ENCODE peak calls at places on chromosomes 1 and 21, in four cellular contexts. K is K562, H is body of pancreas, N is heart left ventricle. X is an unnamed sample.

GRCh38 chr1:39398278-39399010 is 93.0 kb upstream of the BMP8A start:
- DNase-seq in K (peak), H (peak), N (no peak), X (peak)

GRCh38 chr1:151980287-151981177 is 13.1 kb downstream of the S100A10 start:
- DNase-seq in H (no peak), N (no peak), K (no peak), X (no peak)

GRCh38 chr1:117093091-117093534 is 28.4 kb downstream of the TRIM45 start:
- DNase-seq in K (peak), H (no peak), N (no peak), X (peak)

GRCh38 chr1:104979651-104980050 is 1230.0 kb downstream of the AMY1C start:
- DNase-seq in K (no peak), N (no peak), H (no peak), X (no peak)

GRCh38 chr1:200027264-200027823 is at the start of gene NR5A2:
- DNase-seq in N (no peak), K (no peak), H (no peak), X (no peak)

GRCh38 chr1:17792421-17792820 is 37.3 kb downstream of the ACTL8 start:
- DNase-seq in N (no peak), H (no peak), K (no peak), X (no peak)

GRCh38 chr1:110674337-110675059 is at the start of gene KCNA3:
- DNase-seq in K (no peak), N (peak), H (peak), X (no peak)

GRCh38 chr21:31072486-31072885 is 34.2 kb upstream of the KRTAP19-8 start:
- DNase-seq in H (no peak), N (no peak), K (no peak), X (no peak)

GRCh38 chr1:153548722-153549695 is at the start of gene S100A3:
- DNase-seq in H (peak), N (no peak), K (no peak), X (no peak)

GRCh38 chr1:50108497-50109073 is at the start of gene ELAVL4:
- DNase-seq in H (peak), N (no peak), K (peak), X (no peak)

GRCh38 chr21:31335957-31336738 is 7.9 kb downstream of the TIAM1 start:
- DNase-seq in K (no peak), H (no peak), N (no peak), X (peak)

GRCh38 chr1:162632234-162632666 is at the start of gene DDR2:
- DNase-seq in N (no peak), H (peak), K (no peak), X (no peak)

GRCh38 chr21:17550671-17551308 is 37.9 kb downstream of the CXADR start:
- DNase-seq in N (no peak), K (no peak), H (no peak), X (no peak)

GRCh38 chr1:36034692-36035091 is 49.2 kb upstream of the TEKT2 start:
- DNase-seq in K (peak), N (no peak), H (no peak), X (peak)

GRCh38 chr1:245762396-245762910 is 607.7 kb downstream of the KIF26B start:
- DNase-seq in H (no peak), N (no peak), K (no peak), X (no peak)

GRCh38 chr1:145942891-145943290 is 14.9 kb downstream of the LIX1L start:
- DNase-seq in N (no peak), H (no peak), K (no peak), X (no peak)

GRCh38 chr1:1547476-1547875 is 7.1 kb upstream of the TMEM240 start:
- DNase-seq in K (no peak), N (no peak), H (no peak), X (no peak)

GRCh38 chr21:26797878-26798456 is 47.2 kb downstream of the ADAMTS1 start:
- DNase-seq in N (no peak), K (no peak), H (no peak), X (no peak)

GRCh38 chr21:45853703-45854342 is 127.7 kb upstream of the COL6A1 start:
- DNase-seq in H (no peak), N (no peak), K (no peak), X (no peak)

GRCh38 chr1:36304521-36304920 is 1.6 kb upstream of the SH3D21 start:
- DNase-seq in K (no peak), H (no peak), N (no peak), X (no peak)

GRCh38 chr1:109657970-109658369 is 2.1 kb downstream of the GSTM4 start:
- DNase-seq in N (no peak), K (no peak), H (no peak), X (no peak)

GRCh38 chr1:109657395-109657794 is 1.5 kb downstream of the GSTM4 start:
- DNase-seq in H (no peak), N (no peak), K (no peak), X (no peak)

GRCh38 chr1:109654519-109654918 is 1.4 kb upstream of the GSTM4 start:
- DNase-seq in H (no peak), K (no peak), N (no peak), X (no peak)

GRCh38 chr1:109653286-109653685 is 2.6 kb upstream of the GSTM4 start:
- DNase-seq in N (no peak), K (no peak), H (no peak), X (no peak)

GRCh38 chr1:109655624-109656519 is at the start of gene GSTM4:
- DNase-seq in N (peak), K (peak), H (peak), X (peak)
- TF ChIP-seq POLR2A in N (no peak), K (peak), H (peak), X (peak)

DNA sequence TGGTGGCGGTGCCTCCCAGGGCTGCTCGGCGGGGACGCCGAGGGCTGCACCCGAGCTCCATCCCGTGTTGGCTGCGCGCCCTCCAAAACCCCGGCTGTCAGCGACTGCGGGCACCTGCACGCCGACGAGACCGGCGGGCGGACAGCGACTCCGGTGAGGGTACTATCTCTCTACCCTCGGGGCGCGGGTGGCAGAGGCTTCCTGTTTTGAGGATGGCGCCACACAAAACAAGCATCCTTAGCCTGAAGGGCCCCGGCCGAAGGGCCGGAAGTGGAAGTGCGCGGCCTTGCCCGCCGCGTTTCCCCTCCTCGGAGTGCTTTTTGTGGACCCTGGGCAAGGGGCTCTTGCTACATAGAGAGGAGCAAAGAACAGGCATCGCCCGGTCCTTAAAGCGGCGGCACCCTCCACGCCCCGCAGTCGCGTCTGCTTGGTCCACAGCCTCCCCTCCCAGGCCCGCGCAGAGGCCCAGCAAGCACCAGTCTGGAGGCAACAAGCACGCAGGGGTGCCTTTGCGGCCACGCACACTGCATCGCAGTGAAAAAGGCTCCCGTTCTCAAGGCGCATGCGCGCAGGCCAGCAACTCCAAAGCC is 560 bp upstream of the COQ8A start:
- DNase-seq in H (peak), N (peak), K (peak), X (peak)
- TF ChIP-seq POLR2A in H (peak), N (peak), K (peak), X (peak)

GRCh38 chr21:43726686-43727570 is 8.0 kb downstream of the PDXK start:
- DNase-seq in K (no peak), H (no peak), N (no peak), X (no peak)
- TF ChIP-seq POLR2A in K (peak), H (no peak), N (no peak), X (no peak)

DNA sequence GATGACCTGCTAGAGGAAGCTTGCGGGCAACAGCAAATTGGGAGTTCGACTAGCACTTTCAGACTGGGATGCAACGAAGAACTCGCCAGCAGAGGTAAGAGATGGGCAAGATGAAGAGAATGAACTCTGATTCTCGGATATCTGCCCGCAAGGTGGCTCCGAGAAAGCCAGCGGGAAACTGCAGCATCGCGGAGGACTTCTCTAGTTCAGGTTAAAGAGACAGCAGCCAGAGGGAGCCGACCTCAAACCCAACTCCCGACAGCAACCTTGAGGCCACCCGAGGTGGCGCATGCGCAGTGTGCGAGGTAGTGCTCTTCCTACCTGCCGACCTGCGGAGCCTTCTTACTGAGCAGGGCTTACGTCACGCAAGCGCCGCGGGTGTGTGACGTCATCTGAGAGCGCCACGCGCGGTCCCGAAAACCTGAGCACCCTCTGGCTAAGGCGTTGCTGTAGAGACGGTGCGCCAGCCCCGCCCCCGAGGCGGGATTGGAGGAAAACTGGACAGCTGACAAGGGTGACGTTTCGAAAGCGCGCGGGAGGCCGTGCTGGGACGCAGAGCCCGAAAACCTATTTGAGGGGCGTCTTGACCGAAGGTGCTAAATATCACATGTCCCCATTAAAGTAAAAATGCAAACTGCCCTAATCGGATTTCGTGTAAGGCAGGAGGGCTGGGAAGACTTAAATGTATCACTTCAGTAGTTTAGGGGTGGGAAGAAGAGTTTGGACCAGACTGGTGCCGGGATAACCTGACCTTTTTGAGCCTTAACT is 110.5 kb upstream of the SLC25A33 start:
- DNase-seq in N (peak), K (peak), H (peak), X (peak)
- TF ChIP-seq POLR2A in N (no peak), K (peak), H (peak), X (no peak)

DNA sequence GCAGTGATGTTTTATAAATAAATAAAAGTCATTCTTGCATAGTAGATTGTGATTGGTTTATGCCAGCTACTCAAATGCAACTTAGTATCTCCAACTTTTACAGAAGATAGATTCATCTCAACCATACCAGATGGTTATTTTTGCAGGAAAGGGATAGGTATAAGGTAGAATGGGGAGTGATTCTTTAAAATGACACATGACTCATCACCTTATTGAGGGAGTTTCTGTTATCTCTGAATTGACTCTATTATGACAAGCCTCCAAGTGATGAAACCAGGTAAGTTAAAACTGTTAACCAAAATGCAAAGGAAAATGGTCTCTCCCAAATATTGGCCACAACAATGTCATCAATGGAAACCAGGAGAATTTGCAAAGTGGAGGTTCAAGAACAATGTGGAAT is 54.5 kb downstream of the PTPRC start:
- DNase-seq in K (no peak), H (no peak), N (no peak), X (no peak)
- TF ChIP-seq POLR2A in K (no peak), H (no peak), N (no peak), X (no peak)

GRCh38 chr1:67711150-67711849 is 26.3 kb downstream of the GADD45A start:
- DNase-seq in K (peak), N (no peak), H (no peak), X (no peak)
- TF ChIP-seq POLR2A in K (no peak), N (no peak), H (no peak), X (no peak)

X was measured in H54.